ENCODE peak calls at places on chromosomes 2 and 18, in four cellular contexts. V, N, K and C are unnamed samples. For H3K9me3, the result is how much of the 10 kb centered on the place peaks cover.

GRCh38 chr2:97857553-97857952 is 138.2 kb downstream of the TMEM131 start:
- DNase-seq in N (no peak), V (no peak), K (no peak), C (no peak)

GRCh38 chr2:95316466-95317122 is 19.4 kb downstream of the KCNIP3 start:
- DNase-seq in V (no peak), K (no peak), N (no peak), C (no peak)

GRCh38 chr2:3485166-3485565 is 34.2 kb downstream of the ADI1 start:
- DNase-seq in K (no peak), V (no peak), N (no peak), C (no peak)

GRCh38 chr2:68088950-68089349 is 26.1 kb upstream of the C1D start:
- DNase-seq in N (no peak), V (no peak), K (no peak), C (no peak)

GRCh38 chr2:217852812-217853211 is 150.0 kb downstream of the TNS1 start:
- DNase-seq in K (no peak), N (no peak), V (no peak), C (no peak)

GRCh38 chr2:201759567-201759966 is 21.2 kb downstream of the ALS2 start:
- DNase-seq in K (no peak), V (no peak), N (no peak), C (no peak)

GRCh38 chr2:120542911-120543527 is 192.6 kb upstream of the GLI2 start:
- DNase-seq in V (no peak), K (no peak), N (no peak), C (no peak)

GRCh38 chr2:64482765-64483504 is 29.0 kb downstream of the LGALSL start:
- DNase-seq in V (no peak), N (peak), K (peak), C (no peak)

GRCh38 chr2:63851912-63852311 is 10.2 kb downstream of the UGP2 start:
- DNase-seq in V (no peak), K (no peak), N (no peak), C (no peak)

GRCh38 chr2:237165405-237166276 is 80.0 kb downstream of the COPS8 start:
- DNase-seq in K (no peak), V (no peak), N (no peak), C (no peak)

GRCh38 chr2:158510887-158511286 is 54.1 kb downstream of the PKP4 start:
- DNase-seq in V (no peak), K (no peak), N (no peak), C (no peak)

GRCh38 chr2:19046986-19047780 is 311.2 kb downstream of the OSR1 start:
- DNase-seq in V (no peak), N (no peak), K (no peak), C (no peak)

DNA sequence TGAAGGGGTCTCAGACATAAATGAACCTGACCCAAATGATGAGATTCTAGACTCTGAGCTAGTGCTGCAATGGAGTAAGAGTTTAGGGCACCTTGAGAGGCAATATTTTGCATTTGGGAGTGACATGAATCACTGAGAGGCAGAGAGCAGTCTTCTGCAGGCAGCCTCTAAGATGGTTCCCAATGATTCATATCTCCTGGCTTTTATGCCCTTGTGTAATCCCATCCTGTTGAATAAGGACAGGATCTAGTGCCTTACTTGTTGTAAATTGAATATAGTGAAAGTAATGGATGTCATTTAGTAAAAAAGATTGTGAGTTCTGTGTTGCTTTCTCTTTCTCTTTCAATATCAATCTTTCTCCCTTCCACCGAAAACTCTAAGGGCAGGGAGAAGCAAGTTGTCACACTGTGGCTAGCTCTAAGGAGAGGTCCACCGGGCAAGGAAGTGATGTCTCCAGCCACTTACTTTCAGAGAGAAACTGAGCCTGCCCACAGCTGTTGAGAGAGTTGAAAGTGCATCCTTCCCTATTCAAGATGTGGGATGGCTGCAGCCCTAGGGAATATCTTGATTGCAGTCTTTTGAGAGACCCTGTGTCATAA is 144.7 kb downstream of the TRIB2 start:
- DNase-seq in N (no peak), K (no peak), V (no peak), C (no peak)
- H3K9me3 ChIP-seq in N (under half), K (under half), V (under half), C (under half)

GRCh38 chr18:11901826-11902438 is 6.2 kb downstream of the MPPE1 start:
- DNase-seq in K (no peak), V (no peak), N (no peak), C (no peak)
- H3K9me3 ChIP-seq in K (under half), V (under half), N (under half), C (under half)

GRCh38 chr2:198968585-198968984 is 489.2 kb downstream of the SATB2 start:
- DNase-seq in K (no peak), N (no peak), V (no peak), C (no peak)

GRCh38 chr2:198973181-198973580 is 484.6 kb downstream of the SATB2 start:
- DNase-seq in V (no peak), N (no peak), K (no peak), C (no peak)

GRCh38 chr2:198975779-198976178 is 482.0 kb downstream of the SATB2 start:
- DNase-seq in K (no peak), N (no peak), V (no peak), C (no peak)

GRCh38 chr2:198973785-198974184 is 484.0 kb downstream of the SATB2 start:
- DNase-seq in K (no peak), N (no peak), V (no peak), C (no peak)
- H3K9me3 ChIP-seq in K (under half), N (under half), V (under half), C (under half)

GRCh38 chr2:216436369-216436768 is 24.1 kb downstream of the SMARCAL1 start:
- DNase-seq in N (no peak), V (no peak), K (no peak), C (no peak)
- H3K9me3 ChIP-seq in N (under half), V (under half), K (under half), C (under half)

GRCh38 chr2:52512760-52513159 is 1254.8 kb upstream of the CHAC2 start:
- DNase-seq in N (no peak), V (no peak), K (no peak), C (no peak)

DNA sequence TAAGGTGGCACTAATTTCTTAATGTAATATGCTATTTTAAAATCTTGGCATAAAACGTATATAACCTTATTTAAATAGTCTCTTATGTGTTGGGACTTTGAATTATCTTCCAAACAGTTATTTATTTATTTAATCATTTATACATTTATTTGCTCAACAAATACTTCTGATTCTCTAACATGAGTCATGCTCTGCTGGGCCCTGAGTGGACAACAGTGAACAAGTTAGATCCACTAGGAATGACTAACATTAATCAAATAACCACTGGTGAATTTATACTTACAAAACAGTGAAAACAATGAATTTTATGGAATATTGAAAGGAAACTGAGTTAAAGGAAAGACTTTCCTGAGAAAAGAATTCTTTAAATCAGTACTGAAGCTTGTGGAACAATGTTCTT is 1257.2 kb upstream of the CHAC2 start:
- DNase-seq in N (no peak), K (no peak), V (no peak), C (no peak)
- H3K9me3 ChIP-seq in N (under half), K (under half), V (under half), C (under half)

GRCh38 chr18:73593207-73593606 is 554.4 kb downstream of the FBXO15 start:
- DNase-seq in V (no peak), N (no peak), K (no peak), C (no peak)

GRCh38 chr18:73594749-73595148 is 552.9 kb downstream of the FBXO15 start:
- DNase-seq in N (no peak), K (no peak), V (no peak), C (no peak)

GRCh38 chr18:73597832-73598615 is 549.6 kb downstream of the FBXO15 start:
- DNase-seq in K (no peak), V (no peak), N (no peak), C (no peak)
- H3K9me3 ChIP-seq in K (under half), V (under half), N (under half), C (under half)

DNA sequence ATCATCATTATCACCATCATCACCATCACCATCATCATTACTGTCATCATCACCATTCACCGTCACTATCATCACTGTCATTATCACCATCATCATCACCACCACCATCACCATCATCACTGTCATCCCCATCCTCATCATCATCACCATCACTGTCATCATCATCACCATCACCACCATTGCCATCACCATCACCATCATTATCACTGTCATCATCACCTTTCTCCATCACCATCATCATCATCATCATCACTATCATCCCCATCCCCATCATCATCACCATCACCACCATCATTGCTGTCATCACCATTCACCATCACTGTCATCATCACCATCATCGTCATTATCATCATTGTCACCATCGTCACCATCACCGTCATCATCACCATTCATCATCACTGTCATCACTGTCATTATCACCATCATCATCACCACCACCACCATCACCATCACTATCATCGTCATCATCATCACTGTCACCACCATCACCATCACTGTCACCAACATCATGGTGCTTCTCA is 9.8 kb downstream of the HPCAL1 start:
- DNase-seq in V (no peak), N (no peak), K (no peak), C (no peak)
- H3K9me3 ChIP-seq in V (under half), N (under half), K (under half), C (under half)

GRCh38 chr18:14961991-14962390 is 214.0 kb downstream of the ANKRD30B start:
- DNase-seq in N (no peak), V (no peak), K (no peak), C (no peak)
- H3K9me3 ChIP-seq in N (under half), V (under half), K (under half), C (under half)

GRCh38 chr2:45013229-45014015 is 4.2 kb upstream of the SIX2 start:
- DNase-seq in K (no peak), V (no peak), N (no peak), C (no peak)
- H3K9me3 ChIP-seq in K (under half), V (under half), N (under half), C (under half)

DNA sequence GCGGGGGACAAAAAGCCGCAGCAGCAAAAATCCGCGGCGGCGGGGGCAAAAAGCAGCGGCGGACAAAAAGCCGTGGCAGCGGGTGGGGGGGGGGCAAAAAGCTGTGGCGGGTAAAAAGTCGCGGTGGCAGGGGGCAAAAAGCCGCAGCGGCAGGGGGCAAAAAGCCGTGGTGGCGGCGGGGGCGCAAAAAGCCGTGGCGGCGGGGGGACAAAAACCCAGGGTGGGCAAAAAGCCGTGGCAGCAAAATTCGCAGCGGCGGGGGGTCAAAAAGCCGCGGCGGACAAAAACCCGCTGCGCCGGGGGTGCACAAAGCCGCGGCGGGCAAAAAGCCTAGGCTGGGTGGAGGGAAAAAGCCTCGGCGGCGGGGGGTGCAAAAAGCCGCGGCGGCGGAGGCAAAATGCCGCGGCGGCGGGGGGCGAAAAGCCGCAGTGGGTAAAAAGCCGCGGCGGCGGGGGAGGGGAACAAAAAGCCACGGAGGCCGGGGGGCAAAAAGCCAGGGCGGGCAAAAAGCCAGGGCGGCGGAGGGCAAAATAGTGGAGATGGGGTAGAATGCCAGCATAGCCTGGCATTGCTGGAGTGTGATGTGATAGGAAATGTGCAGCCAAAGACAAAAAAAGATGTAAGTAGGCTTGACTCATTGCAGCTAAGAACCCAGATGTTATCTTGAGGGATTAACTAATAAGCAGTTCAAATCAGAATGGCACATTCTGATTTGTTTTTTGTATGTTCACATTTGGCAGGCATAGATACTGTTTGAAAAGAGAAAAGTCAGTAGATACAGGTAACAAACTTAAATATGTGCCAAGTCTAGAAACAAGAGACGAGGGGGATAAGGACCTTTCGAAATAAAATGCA is 1076.3 kb downstream of the RPIA start:
- DNase-seq in K (peak), V (no peak), N (no peak), C (no peak)
- H3K9me3 ChIP-seq in K (under half), V (under half), N (under half), C (under half)